ENCODE peak calls at places on chromosomes 11 and 22, in seven cellular contexts. N, Q, D, F, A, H and K are unnamed samples.

GRCh38 chr11:93529707-93530467 is 13.3 kb downstream of the SMCO4 start:
- DNase-seq in N (no peak), Q (no peak), D (no peak), F (no peak), A (no peak), H (no peak), K (no peak)

GRCh38 chr11:94574193-94574961 is 7.2 kb downstream of the PIWIL4 start:
- DNase-seq in N (no peak), Q (peak), D (no peak), F (no peak), A (peak), H (peak), K (no peak)

GRCh38 chr11:62593434-62594044 is 2.2 kb upstream of the TUT1 start:
- DNase-seq in N (peak), Q (peak), D (peak), F (peak), A (peak), H (peak), K (peak)

GRCh38 chr11:94254214-94254613 is 50.2 kb upstream of the IZUMO1R start:
- DNase-seq in N (no peak), Q (no peak), D (no peak), F (no peak), A (no peak), H (no peak), K (no peak)

GRCh38 chr22:50504245-50505211 is 3.0 kb downstream of the LMF2 start:
- DNase-seq in N (no peak), Q (no peak), D (no peak), F (peak), A (no peak), H (no peak), K (no peak)

GRCh38 chr11:28100665-28101064 is 7.3 kb downstream of the KIF18A start:
- DNase-seq in N (no peak), Q (no peak), D (no peak), F (no peak), A (no peak), H (no peak), K (no peak)

GRCh38 chr11:16356751-16357365 is 512 bp upstream of the SOX6 start:
- DNase-seq in N (no peak), Q (no peak), D (no peak), F (no peak), A (peak), H (no peak), K (no peak)

GRCh38 chr11:291281-292210 is 2.6 kb downstream of the PGGHG start:
- DNase-seq in N (no peak), Q (no peak), D (peak), F (no peak), A (no peak), H (no peak), K (no peak)

GRCh38 chr11:2574043-2574552 is 125.7 kb downstream of the KCNQ1OT1 start:
- DNase-seq in N (no peak), Q (no peak), D (no peak), F (no peak), A (no peak), H (no peak), K (no peak)

GRCh38 chr11:8082391-8083087 is 1.5 kb downstream of the TUB start:
- DNase-seq in N (peak), Q (no peak), D (no peak), F (no peak), A (no peak), H (peak), K (no peak)

GRCh38 chr11:8138526-8138925 is 30.3 kb downstream of the RIC3 start:
- DNase-seq in N (no peak), Q (no peak), D (no peak), F (peak), A (no peak), H (no peak), K (no peak)

GRCh38 chr11:113529606-113530005 is 54.4 kb upstream of the DRD2 start:
- DNase-seq in N (no peak), Q (no peak), D (no peak), F (no peak), A (no peak), H (no peak), K (no peak)

GRCh38 chr22:30627480-30627879 is 8.1 kb upstream of the SLC35E4 start:
- DNase-seq in N (no peak), Q (peak), D (no peak), F (no peak), A (no peak), H (no peak), K (no peak)

GRCh38 chr11:69748637-69749036 is 26.5 kb downstream of the FGF4 start:
- DNase-seq in N (no peak), Q (no peak), D (no peak), F (no peak), A (no peak), H (no peak), K (no peak)

GRCh38 chr11:69746780-69747742 is 28.1 kb downstream of the FGF4 start:
- DNase-seq in N (peak), Q (no peak), D (no peak), F (no peak), A (peak), H (no peak), K (no peak)

GRCh38 chr11:69750108-69750850 is 24.9 kb downstream of the FGF4 start:
- DNase-seq in N (no peak), Q (no peak), D (no peak), F (no peak), A (no peak), H (no peak), K (no peak)

GRCh38 chr11:69750875-69751597 is 24.1 kb downstream of the FGF4 start:
- DNase-seq in N (no peak), Q (no peak), D (no peak), F (no peak), A (no peak), H (no peak), K (no peak)

GRCh38 chr11:69752890-69753289 is 22.3 kb downstream of the FGF4 start:
- DNase-seq in N (no peak), Q (no peak), D (no peak), F (no peak), A (no peak), H (no peak), K (no peak)
- TF ChIP-seq CTCF in N (no peak), Q (no peak), D (no peak), F (no peak), A (no peak), H (no peak), K (no peak)

DNA sequence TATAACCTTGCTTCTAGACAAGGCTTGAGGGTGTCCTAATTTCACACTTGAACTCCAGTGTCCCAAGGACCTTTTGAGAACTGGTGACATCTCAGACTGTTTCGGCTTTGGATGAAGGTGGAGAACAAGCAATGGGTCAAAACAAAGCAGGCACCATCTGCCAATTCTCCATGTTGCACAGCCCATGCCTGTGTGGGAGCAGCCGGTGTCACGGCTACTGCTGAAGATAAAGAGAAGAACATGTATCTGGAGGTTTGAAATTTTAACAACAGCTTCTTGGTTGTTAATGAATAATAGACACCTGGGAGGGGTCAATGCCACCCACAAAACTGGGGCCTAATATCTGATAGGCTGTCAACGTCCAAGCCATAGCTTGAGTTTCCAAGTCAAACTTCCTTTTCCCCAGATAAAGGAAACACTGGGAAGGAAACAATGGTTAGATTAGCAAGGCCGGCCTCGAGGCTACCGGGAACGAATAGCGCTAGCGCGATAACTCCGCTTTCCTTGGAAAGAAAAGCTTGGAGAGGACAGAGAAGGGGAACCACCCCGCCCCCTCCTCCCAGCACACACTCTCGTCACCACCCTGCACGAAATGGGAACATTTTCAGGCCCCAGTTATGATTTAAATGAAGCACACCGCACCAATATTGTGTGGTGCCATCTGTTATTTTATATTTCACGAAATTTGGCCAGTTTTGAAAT is 21.7 kb upstream of the OPCML start:
- DNase-seq in N (no peak), Q (no peak), D (no peak), F (no peak), A (no peak), H (no peak), K (no peak)
- TF ChIP-seq CTCF in N (no peak), Q (no peak), D (no peak), F (no peak), A (no peak), H (no peak), K (no peak)

DNA sequence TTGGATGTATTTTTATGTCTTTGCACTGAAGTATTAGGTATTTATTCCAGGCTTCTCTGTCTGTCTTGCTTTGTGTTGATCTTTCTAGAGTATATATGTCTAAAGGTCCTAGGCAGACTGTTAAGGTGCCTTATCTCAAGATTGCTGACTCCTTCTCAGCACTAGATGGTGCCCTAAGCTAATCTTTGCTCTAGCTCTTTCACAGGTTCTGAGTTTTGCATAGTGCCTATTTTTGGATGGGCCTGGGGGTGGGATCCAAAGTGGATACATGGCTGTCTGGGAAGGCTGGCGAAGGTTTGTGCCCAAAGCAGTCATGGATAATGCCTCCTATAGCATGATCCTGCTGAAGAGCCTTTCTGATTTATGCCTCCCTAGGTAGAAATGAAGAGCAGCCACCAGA is 154.9 kb downstream of the TRPC6 start:
- DNase-seq in N (peak), Q (peak), D (no peak), F (peak), A (peak), H (no peak), K (peak)
- TF ChIP-seq CTCF in N (peak), Q (peak), D (no peak), F (peak), A (peak), H (peak), K (no peak)

DNA sequence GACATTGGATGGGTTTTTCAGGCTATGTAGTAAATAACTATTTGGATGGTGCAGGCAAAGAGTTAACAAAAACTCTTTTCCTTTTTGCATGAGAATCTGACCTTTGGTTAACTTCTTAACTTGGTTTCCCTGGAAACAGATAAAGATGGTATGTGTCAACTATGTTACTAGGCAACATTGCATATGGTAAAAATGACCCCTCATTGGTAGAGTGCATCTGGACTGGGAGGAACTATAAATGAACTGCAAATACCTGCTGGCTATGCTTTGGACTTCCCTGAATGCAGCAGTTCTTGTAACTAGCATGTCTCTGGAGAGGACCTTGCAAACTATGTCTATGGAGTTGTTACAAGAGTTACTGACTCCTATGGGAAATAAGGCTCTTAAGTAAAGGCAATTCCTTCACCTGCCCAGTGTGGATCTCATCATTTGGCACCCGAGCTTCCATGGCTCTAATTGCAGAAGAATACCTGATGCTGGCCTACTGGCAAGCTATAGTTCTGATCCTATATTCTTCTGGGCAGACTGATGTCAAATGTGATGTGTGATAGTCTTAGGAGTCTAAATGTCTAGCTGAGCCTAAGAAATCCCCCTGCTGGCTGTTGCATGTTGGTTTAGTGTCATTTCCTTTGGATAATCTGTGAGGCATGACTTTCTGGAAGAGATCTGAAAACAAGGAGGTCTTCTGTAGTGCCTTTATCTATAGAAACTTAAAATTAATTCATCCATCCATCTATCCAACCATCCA is 126.7 kb upstream of the MTMR2 start:
- DNase-seq in N (peak), Q (peak), D (no peak), F (no peak), A (peak), H (no peak), K (peak)
- TF ChIP-seq CTCF in N (peak), Q (peak), D (no peak), F (no peak), A (peak), H (no peak), K (no peak)

GRCh38 chr11:99683933-99684332 is 663.2 kb downstream of the CNTN5 start:
- DNase-seq in N (no peak), Q (no peak), D (no peak), F (no peak), A (no peak), H (no peak), K (no peak)
- TF ChIP-seq CTCF in N (no peak), Q (no peak), D (no peak), F (no peak), A (no peak), H (no peak), K (no peak)

GRCh38 chr22:36286096-36286957 is 33.4 kb downstream of the APOL1 start:
- DNase-seq in N (peak), Q (peak), D (peak), F (peak), A (peak), H (peak), K (peak)
- TF ChIP-seq CTCF in N (peak), Q (peak), D (peak), F (peak), A (peak), H (peak), K (peak)

GRCh38 chr11:11895672-11896071 is 53.9 kb downstream of the USP47 start:
- DNase-seq in N (no peak), Q (peak), D (no peak), F (peak), A (peak), H (no peak), K (no peak)
- TF ChIP-seq CTCF in N (peak), Q (peak), D (no peak), F (no peak), A (no peak), H (peak), K (peak)

GRCh38 chr22:39306456-39307361 is 12.7 kb downstream of the RPL3 start:
- DNase-seq in N (peak), Q (no peak), D (peak), F (no peak), A (peak), H (no peak), K (peak)
- TF ChIP-seq CTCF in N (peak), Q (peak), D (no peak), F (peak), A (peak), H (peak), K (peak)

GRCh38 chr22:22552630-22553029 is 6.4 kb downstream of the PRAME start:
- DNase-seq in N (no peak), Q (peak), D (no peak), F (no peak), A (peak), H (no peak), K (no peak)
- TF ChIP-seq CTCF in N (peak), Q (no peak), D (no peak), F (no peak), A (no peak), H (no peak), K (no peak)